ENCODE peak calls at places on chromosomes 11 and 22, in nine cellular contexts. K is heart right ventricle; P is fibroblast of lung; G is ovary; Z is A549; E is GM23248; H is IMR-90; N is Peyer's patch; T is naive thymus-derived CD4-positive, alpha-beta T cell. U is an unnamed sample.

GRCh38 chr11:639324-639977 is 2.4 kb downstream of the DRD4 start:
- DNase-seq in E (peak; percentile 53), G (no peak), P (no peak), N (no peak), H (no peak), Z (no peak), T (no peak), K (no peak), U (no peak)

GRCh38 chr22:18970948-18971315 is 34.8 kb upstream of the PRODH start:
- DNase-seq in H (no peak), P (no peak), Z (no peak), K (no peak), G (no peak), E (no peak), N (no peak), T (no peak), U (no peak)

GRCh38 chr11:11966826-11967668 is 41.4 kb downstream of the DKK3 start:
- DNase-seq in K (peak; percentile 80), P (no peak), Z (peak; percentile 64), G (peak; percentile 52), N (peak; percentile 84), T (peak; percentile 65), E (peak; percentile 66), H (peak; percentile 37), U (peak; percentile 85)

GRCh38 chr22:46171940-46172339 is 21.6 kb downstream of the PPARA start:
- DNase-seq in T (no peak), G (peak; percentile 59), H (peak; percentile 74), K (no peak), Z (no peak), E (peak; percentile 91), P (peak; percentile 79), N (peak; percentile 55), U (no peak)

GRCh38 chr11:72314600-72315386 is 70.8 kb upstream of the PHOX2A start:
- DNase-seq in E (no peak), K (no peak), H (no peak), P (no peak), T (no peak), G (no peak), Z (no peak), N (no peak), U (no peak)

GRCh38 chr11:112694244-112694643 is 267.0 kb upstream of the NCAM1 start:
- DNase-seq in E (no peak), N (no peak), H (no peak), T (no peak), Z (no peak), K (no peak), P (no peak), G (no peak), U (no peak)

GRCh38 chr22:50530857-50531545 is 1.2 kb upstream of the TYMP start:
- DNase-seq in K (peak; percentile 89), P (peak; percentile 75), N (peak; percentile 96), H (peak; percentile 63), Z (peak; percentile 91), T (peak; percentile 85), G (no peak), E (peak; percentile 94), U (peak; percentile 98)

GRCh38 chr11:66281001-66281400 is 3.0 kb downstream of the CNIH2 start:
- DNase-seq in T (no peak), Z (no peak), G (peak; percentile 19), H (no peak), N (no peak), K (no peak), P (peak; percentile 31), E (peak; percentile 47), U (no peak)

GRCh38 chr11:65781152-65781961 is 581 bp upstream of the AP5B1 start:
- DNase-seq in T (no peak), Z (no peak), G (peak; percentile 52), H (no peak), E (peak; percentile 48), P (no peak), N (peak; percentile 59), K (no peak), U (peak; percentile 80)

GRCh38 chr11:48170840-48171233 is 45.8 kb upstream of the OR4B1 start:
- DNase-seq in N (no peak), G (no peak), P (peak; percentile 40), T (no peak), H (peak; percentile 46), Z (no peak), K (no peak), E (peak; percentile 76), U (no peak)

GRCh38 chr11:123507043-123507442 is 77.0 kb downstream of the GRAMD1B start:
- DNase-seq in Z (no peak), K (no peak), P (peak; percentile 81), N (no peak), E (no peak), H (peak; percentile 42), G (no peak), T (no peak), U (no peak)

GRCh38 chr11:123510579-123510905 is 80.5 kb downstream of the GRAMD1B start:
- DNase-seq in P (no peak), H (no peak), K (no peak), T (no peak), E (no peak), N (no peak), Z (no peak), G (no peak), U (no peak)

GRCh38 chr11:123504401-123504800 is 74.3 kb downstream of the GRAMD1B start:
- DNase-seq in P (no peak), E (no peak), G (no peak), N (no peak), T (no peak), H (no peak), K (no peak), Z (no peak), U (no peak)

GRCh38 chr11:123509737-123510578 is 79.9 kb downstream of the GRAMD1B start:
- DNase-seq in P (peak; percentile 90), G (no peak), K (no peak), T (no peak), H (peak; percentile 91), E (peak; percentile 77), Z (no peak), N (no peak), U (no peak)

GRCh38 chr11:123505546-123506299 is 75.7 kb downstream of the GRAMD1B start:
- DNase-seq in N (no peak), T (no peak), E (no peak), H (no peak), Z (no peak), G (no peak), P (no peak), K (no peak), U (no peak)
- H3K27ac ChIP-seq in N (no peak overlapping the region), T (no peak overlapping the region), E (no peak overlapping the region), H (no peak overlapping the region), Z (no peak overlapping the region), G (no peak overlapping the region), P (no peak overlapping the region), K (no peak overlapping the region), U (no peak overlapping the region)

GRCh38 chr11:70928854-70929598 is 323.4 kb downstream of the SHANK2 start:
- DNase-seq in T (no peak), E (no peak), H (no peak), G (no peak), P (no peak), Z (no peak), N (no peak), K (no peak), U (no peak)

GRCh38 chr11:70925238-70925637 is 327.1 kb downstream of the SHANK2 start:
- DNase-seq in K (no peak), H (no peak), G (no peak), P (no peak), T (no peak), N (no peak), E (no peak), Z (no peak), U (no peak)

GRCh38 chr11:70921804-70922203 is 330.6 kb downstream of the SHANK2 start:
- DNase-seq in Z (no peak), N (no peak), G (no peak), P (no peak), E (no peak), K (no peak), T (no peak), H (no peak), U (no peak)

GRCh38 chr11:70926543-70926942 is 325.8 kb downstream of the SHANK2 start:
- DNase-seq in G (no peak), E (no peak), H (no peak), K (no peak), Z (no peak), N (no peak), P (no peak), T (no peak), U (no peak)

DNA sequence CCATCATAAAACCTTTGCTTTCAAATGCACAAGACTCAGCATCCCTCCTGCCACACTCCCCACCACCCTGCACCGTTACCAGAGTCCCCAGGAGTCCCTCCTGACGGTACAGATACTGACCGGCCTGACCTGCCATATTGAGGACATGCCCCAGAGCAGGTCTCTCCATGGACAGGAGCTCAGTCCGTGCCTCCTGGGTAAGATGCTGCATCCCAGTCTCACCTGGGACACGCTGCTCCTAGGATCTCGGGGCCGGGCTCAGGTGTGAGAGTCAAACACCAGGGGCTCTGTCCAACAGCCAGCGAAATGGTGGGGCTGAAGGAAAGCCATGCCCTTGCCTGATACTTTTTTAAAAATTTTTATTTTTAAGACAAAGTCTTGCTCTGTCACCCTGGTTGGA is 328.3 kb downstream of the SHANK2 start:
- DNase-seq in Z (no peak), N (no peak), K (no peak), E (no peak), H (no peak), T (no peak), G (no peak), P (no peak), U (no peak)
- H3K9me3 ChIP-seq in Z (peaks cover 29% of the 10 kb centered on the region), N (no peaks in the 10 kb centered on the region), K (no peaks in the 10 kb centered on the region), E (no peaks in the 10 kb centered on the region), H (peaks cover 15% of the 10 kb centered on the region), T (no peaks in the 10 kb centered on the region), G (peaks cover 3% of the 10 kb centered on the region), P (no peaks in the 10 kb centered on the region), U (peaks cover 12% of the 10 kb centered on the region)

DNA sequence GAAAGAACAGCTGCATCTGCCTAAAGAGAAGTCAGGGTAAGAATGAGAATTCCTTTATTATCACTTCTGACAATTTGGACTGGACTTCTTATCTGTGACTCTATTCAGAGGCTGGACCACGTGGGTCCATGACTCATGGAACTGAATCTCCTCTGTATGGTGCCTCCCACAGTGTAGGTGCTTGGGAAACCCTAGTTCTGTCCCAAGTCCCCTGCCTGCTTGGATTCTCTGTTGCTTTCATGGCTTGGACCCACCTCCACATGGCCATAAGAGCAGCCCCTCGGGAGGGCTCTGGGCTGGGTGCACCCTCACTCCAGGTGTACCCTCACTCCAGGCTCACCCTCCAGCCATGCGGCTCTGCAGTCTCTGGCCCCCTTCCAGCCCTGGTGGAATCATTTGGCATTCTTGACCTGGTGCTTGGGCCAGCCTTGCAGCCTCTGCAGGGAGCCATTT is 153.4 kb downstream of the CACNA1I start:
- DNase-seq in E (peak; percentile 30), Z (no peak), K (no peak), H (peak; percentile 50), T (no peak), N (peak; percentile 91), G (no peak), P (peak; percentile 65), U (peak; percentile 36)
- H3K27ac ChIP-seq in E (no peak overlapping the region), Z (no peak overlapping the region), K (no peak overlapping the region), H (no peak overlapping the region), T (no peak overlapping the region), N (no peak overlapping the region), G (no peak overlapping the region), P (no peak overlapping the region), U (no peak overlapping the region)

DNA sequence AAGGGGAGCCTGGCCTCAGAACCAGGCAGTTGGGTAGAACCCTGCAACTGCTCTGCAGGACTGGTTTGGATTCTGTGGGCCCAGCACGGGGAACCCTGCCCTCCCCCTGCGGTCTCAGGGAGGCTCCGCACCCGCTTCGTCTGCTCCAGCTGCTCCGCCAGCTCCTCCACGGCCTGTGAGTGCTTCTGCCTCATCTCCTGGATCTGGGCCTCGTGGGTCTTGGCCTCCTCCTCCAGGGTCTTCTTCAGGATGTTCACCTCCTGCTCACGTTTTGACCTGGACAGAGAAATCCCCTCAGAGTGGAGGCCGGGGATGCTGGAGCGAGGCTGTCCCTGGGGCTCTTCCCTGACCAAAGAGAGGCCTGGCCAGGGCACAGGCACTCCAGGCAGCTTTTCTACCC is 41.9 kb downstream of the APOL1 start:
- DNase-seq in E (no peak), H (no peak), G (no peak), T (no peak), K (no peak), N (no peak), P (no peak), Z (no peak), U (no peak)
- H3K9me3 ChIP-seq in E (no peaks in the 10 kb centered on the region), H (no peaks in the 10 kb centered on the region), G (no peaks in the 10 kb centered on the region), T (no peaks in the 10 kb centered on the region), K (no peaks in the 10 kb centered on the region), N (no peaks in the 10 kb centered on the region), P (no peaks in the 10 kb centered on the region), Z (no peaks in the 10 kb centered on the region), U (no peaks in the 10 kb centered on the region)